ENCODE peak calls at places on chromosomes 5 and 9, in nine cellular contexts. Z is AG04449, N is AG09309, F is brain microvascular endothelial cell, V is fibroblast of the aortic adventitia, E is endothelial cell, K is GM10248, D is thoracic aorta, Y is neural crest cell. U is an unnamed sample.

GRCh38 chr9:124062172-124062571 is 50.6 kb downstream of the LHX2 start:
- DNase-seq in Y (no peak), V (no peak), D (no peak), E (no peak), K (no peak), Z (no peak), N (no peak), F (no peak), U (no peak)

GRCh38 chr5:137828664-137829063 is 39.0 kb upstream of the MYOT start:
- DNase-seq in Z (no peak), D (no peak), E (no peak), Y (no peak), K (no peak), N (no peak), V (no peak), F (no peak), U (no peak)

GRCh38 chr9:34580358-34580757 is 9.2 kb downstream of the CNTFR start:
- DNase-seq in N (no peak), D (no peak), Y (peak), K (no peak), E (no peak), V (no peak), Z (no peak), F (no peak), U (no peak)

GRCh38 chr9:81116340-81117207 is 572.8 kb downstream of the TLE1 start:
- DNase-seq in Z (no peak), Y (no peak), V (no peak), K (no peak), N (no peak), E (no peak), D (no peak), F (no peak), U (no peak)

GRCh38 chr9:13109781-13110180 is 169.7 kb downstream of the MPDZ start:
- DNase-seq in Y (no peak), N (no peak), F (no peak), Z (no peak), V (no peak), K (no peak), E (no peak), D (no peak), U (no peak)

GRCh38 chr5:139733698-139734491 is 61.7 kb upstream of the PSD2 start:
- DNase-seq in Y (peak), V (no peak), E (no peak), K (no peak), F (no peak), Z (no peak), N (no peak), D (no peak), U (no peak)

GRCh38 chr9:129828051-129828450 is 4.1 kb upstream of the TOR1A start:
- DNase-seq in F (no peak), Z (no peak), K (no peak), E (no peak), Y (no peak), D (no peak), N (no peak), V (no peak), U (no peak)

GRCh38 chr5:172059661-172060100 is 53.2 kb upstream of the FBXW11 start:
- DNase-seq in F (no peak), D (no peak), E (peak), K (no peak), V (peak), N (no peak), Z (no peak), Y (no peak), U (no peak)

GRCh38 chr5:107213025-107213424 is 457.7 kb downstream of the EFNA5 start:
- DNase-seq in F (no peak), Y (no peak), V (no peak), Z (no peak), D (no peak), E (no peak), N (no peak), K (no peak), U (no peak)

GRCh38 chr5:31854625-31855526 is 215.9 kb downstream of the PDZD2 start:
- DNase-seq in Z (no peak), V (peak), D (no peak), N (no peak), K (peak), E (peak), F (no peak), Y (peak), U (peak)
- TF ChIP-seq CTCF in Z (no peak), V (no peak), D (no peak), N (peak), K (no peak), E (no peak), F (peak), Y (no peak), U (no peak)

GRCh38 chr5:181134259-181134658 is 3.3 kb upstream of the OR2V1 start:
- DNase-seq in D (no peak), N (no peak), F (no peak), Y (no peak), K (no peak), E (no peak), Z (no peak), V (no peak), U (no peak)
- TF ChIP-seq CTCF in D (no peak), N (no peak), F (no peak), Y (no peak), K (no peak), E (no peak), Z (no peak), V (no peak), U (no peak)

GRCh38 chr5:89313044-89313443 is 430.1 kb upstream of the MEF2C start:
- DNase-seq in N (no peak), V (peak), F (peak), E (no peak), D (no peak), K (no peak), Z (peak), Y (no peak), U (no peak)
- TF ChIP-seq CTCF in N (no peak), V (no peak), F (no peak), E (no peak), D (no peak), K (no peak), Z (no peak), Y (no peak), U (no peak)

GRCh38 chr5:38250752-38251448 is 7.5 kb upstream of the EGFLAM start:
- DNase-seq in F (no peak), K (no peak), D (no peak), N (no peak), Z (no peak), V (no peak), E (no peak), Y (no peak), U (no peak)

GRCh38 chr5:38258037-38258318 is 381 bp upstream of the EGFLAM start:
- DNase-seq in Z (no peak), Y (no peak), F (no peak), V (no peak), N (no peak), D (no peak), K (no peak), E (no peak), U (peak)

GRCh38 chr5:38257236-38258036 is 923 bp upstream of the EGFLAM start:
- DNase-seq in N (no peak), D (no peak), Y (peak), F (no peak), E (peak), Z (no peak), K (no peak), V (no peak), U (peak)

GRCh38 chr5:38249812-38250211 is 8.5 kb upstream of the EGFLAM start:
- DNase-seq in Y (no peak), K (no peak), N (no peak), V (no peak), Z (no peak), D (no peak), E (no peak), F (no peak), U (no peak)

DNA sequence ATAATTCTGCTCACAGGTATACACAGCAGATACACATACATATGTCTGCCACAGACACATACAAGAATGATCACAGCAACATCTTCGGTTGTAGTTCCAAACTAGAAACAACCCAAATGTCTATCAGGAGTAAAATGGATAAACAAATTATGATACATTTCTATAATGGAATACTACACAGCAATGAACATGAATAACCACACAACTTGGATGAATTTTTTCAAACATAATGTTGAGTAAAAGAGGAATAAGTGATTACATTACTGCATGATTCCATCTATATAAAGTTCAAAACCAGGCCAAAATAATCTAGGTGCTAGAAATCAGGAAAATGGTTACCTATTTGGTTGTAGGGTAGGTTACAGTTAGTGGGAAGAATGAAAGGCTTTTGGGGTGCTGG is 4.6 kb upstream of the EGFLAM start:
- DNase-seq in V (no peak), K (no peak), Z (no peak), Y (no peak), E (no peak), F (no peak), N (no peak), D (no peak), U (no peak)
- TF ChIP-seq CTCF in V (no peak), K (no peak), Z (no peak), Y (no peak), E (no peak), F (no peak), N (no peak), D (no peak), U (no peak)

GRCh38 chr5:179008667-179009066 is 13.5 kb upstream of the GRM6 start:
- DNase-seq in N (no peak), V (peak), E (no peak), D (no peak), K (no peak), Y (no peak), F (no peak), Z (no peak), U (no peak)
- TF ChIP-seq CTCF in N (peak), V (peak), E (no peak), D (no peak), K (no peak), Y (peak), F (no peak), Z (no peak), U (no peak)